ENCODE peak calls at places on chromosomes 11 and 22, in seven cellular contexts. One of them, this sample, is unnamed.

GRCh38 chr11:71496421-71496820 is 30.6 kb upstream of the KRTAP5-7 start:
- DNase-seq in amygdala: no peak
- DNase-seq in kidney tubule cell: no peak
- DNase-seq in NCI-H1092 treated with DMSO at 0.1 percent for 48 hours: no peak
- DNase-seq in endodermal cell: no peak
- DNase-seq in NCI-H345: no peak
- DNase-seq in stimulated activated CD4-positive, alpha-beta T cell treated with anti-CD3 and anti-CD28 coated beads, Interleukin-4, amount 100 ng/mL, for 24 hours: no peak
- DNase-seq in this sample: no peak

GRCh38 chr11:7582338-7582985 is 68.7 kb downstream of the PPFIBP2 start:
- DNase-seq in kidney tubule cell: no peak
- DNase-seq in amygdala: no peak
- DNase-seq in stimulated activated CD4-positive, alpha-beta T cell treated with anti-CD3 and anti-CD28 coated beads, Interleukin-4, amount 100 ng/mL, for 24 hours: no peak
- DNase-seq in endodermal cell: no peak
- DNase-seq in NCI-H1092 treated with DMSO at 0.1 percent for 48 hours: no peak
- DNase-seq in NCI-H345: no peak
- DNase-seq in this sample: no peak

GRCh38 chr11:119493712-119494111 is 70.7 kb upstream of the THY1 start:
- DNase-seq in endodermal cell: peak; percentile 97
- DNase-seq in amygdala: no peak
- DNase-seq in NCI-H1092 treated with DMSO at 0.1 percent for 48 hours: no peak
- DNase-seq in NCI-H345: no peak
- DNase-seq in stimulated activated CD4-positive, alpha-beta T cell treated with anti-CD3 and anti-CD28 coated beads, Interleukin-4, amount 100 ng/mL, for 24 hours: no peak
- DNase-seq in kidney tubule cell: peak; percentile 46
- DNase-seq in this sample: no peak

GRCh38 chr22:41619979-41620645 is 731 bp downstream of the DESI1 start:
- DNase-seq in endodermal cell: peak; percentile 86
- DNase-seq in NCI-H345: peak; percentile 17
- DNase-seq in amygdala: no peak
- DNase-seq in NCI-H1092 treated with DMSO at 0.1 percent for 48 hours: peak; percentile 49
- DNase-seq in kidney tubule cell: peak; percentile 55
- DNase-seq in stimulated activated CD4-positive, alpha-beta T cell treated with anti-CD3 and anti-CD28 coated beads, Interleukin-4, amount 100 ng/mL, for 24 hours: peak; percentile 60
- DNase-seq in this sample: peak; percentile 34

GRCh38 chr22:32583074-32583677 is 108.6 kb downstream of the FBXO7 start:
- DNase-seq in amygdala: no peak
- DNase-seq in kidney tubule cell: no peak
- DNase-seq in endodermal cell: no peak
- DNase-seq in NCI-H1092 treated with DMSO at 0.1 percent for 48 hours: peak; percentile 4
- DNase-seq in NCI-H345: no peak
- DNase-seq in stimulated activated CD4-positive, alpha-beta T cell treated with anti-CD3 and anti-CD28 coated beads, Interleukin-4, amount 100 ng/mL, for 24 hours: no peak
- DNase-seq in this sample: no peak

GRCh38 chr11:108632041-108632440 is 32.8 kb upstream of the DDX10 start:
- DNase-seq in endodermal cell: no peak
- DNase-seq in NCI-H345: no peak
- DNase-seq in stimulated activated CD4-positive, alpha-beta T cell treated with anti-CD3 and anti-CD28 coated beads, Interleukin-4, amount 100 ng/mL, for 24 hours: no peak
- DNase-seq in kidney tubule cell: no peak
- DNase-seq in NCI-H1092 treated with DMSO at 0.1 percent for 48 hours: no peak
- DNase-seq in amygdala: no peak
- DNase-seq in this sample: no peak

GRCh38 chr11:121661796-121662508 is 209.2 kb upstream of the SORL1-AS1 start:
- DNase-seq in endodermal cell: no peak
- DNase-seq in stimulated activated CD4-positive, alpha-beta T cell treated with anti-CD3 and anti-CD28 coated beads, Interleukin-4, amount 100 ng/mL, for 24 hours: no peak
- DNase-seq in kidney tubule cell: peak; percentile 38
- DNase-seq in amygdala: no peak
- DNase-seq in NCI-H345: no peak
- DNase-seq in NCI-H1092 treated with DMSO at 0.1 percent for 48 hours: peak; percentile 45
- DNase-seq in this sample: no peak

GRCh38 chr22:38943181-38943580 is 14.2 kb upstream of the APOBEC3A start:
- DNase-seq in kidney tubule cell: peak; percentile 19
- DNase-seq in NCI-H1092 treated with DMSO at 0.1 percent for 48 hours: no peak
- DNase-seq in amygdala: no peak
- DNase-seq in stimulated activated CD4-positive, alpha-beta T cell treated with anti-CD3 and anti-CD28 coated beads, Interleukin-4, amount 100 ng/mL, for 24 hours: no peak
- DNase-seq in NCI-H345: no peak
- DNase-seq in endodermal cell: no peak
- DNase-seq in this sample: no peak

GRCh38 chr11:107956543-107956942 is 28.3 kb downstream of the RAB39A start:
- DNase-seq in NCI-H1092 treated with DMSO at 0.1 percent for 48 hours: no peak
- DNase-seq in NCI-H345: no peak
- DNase-seq in amygdala: no peak
- DNase-seq in endodermal cell: no peak
- DNase-seq in kidney tubule cell: no peak
- DNase-seq in stimulated activated CD4-positive, alpha-beta T cell treated with anti-CD3 and anti-CD28 coated beads, Interleukin-4, amount 100 ng/mL, for 24 hours: no peak
- DNase-seq in this sample: peak; percentile 69

GRCh38 chr11:121544956-121545355 is 92.2 kb upstream of the SORL1-AS1 start:
- DNase-seq in NCI-H345: no peak
- DNase-seq in amygdala: no peak
- DNase-seq in stimulated activated CD4-positive, alpha-beta T cell treated with anti-CD3 and anti-CD28 coated beads, Interleukin-4, amount 100 ng/mL, for 24 hours: no peak
- DNase-seq in NCI-H1092 treated with DMSO at 0.1 percent for 48 hours: no peak
- DNase-seq in endodermal cell: no peak
- DNase-seq in kidney tubule cell: no peak
- DNase-seq in this sample: no peak

This sample was measured in NCI-H524.